ENCODE peak calls at places on chromosomes 13 and 19, in six cellular contexts. G is T-helper 1 cell; A is stimulated activated CD4-positive, alpha-beta T cell treated with anti-CD3 and anti-CD28 coated beads, Interleukin-4, amount 100 ng/mL, for 4 hours; M is activated naive CD8-positive, alpha-beta T cell treated with anti-CD3 and anti-CD28 coated beads, Interleukin-2, amount 50 U/mL, for 24 hours; V is fibroblast of lung; I is activated naive CD4-positive, alpha-beta T cell treated with anti-CD3 and anti-CD28 coated beads for 36 hours. K is an unnamed sample.

GRCh38 chr19:1512671-1513491 is at the start of gene ADAMTSL5:
- DNase-seq in A (peak; percentile 55), I (peak; percentile 78), M (peak; percentile 81), G (peak; percentile 75), V (peak; percentile 50), K (no peak)

GRCh38 chr19:33241530-33242101 is 16.0 kb upstream of the SLC7A10 start:
- DNase-seq in I (no peak), A (peak; percentile 26), G (no peak), M (peak; percentile 31), V (no peak), K (no peak)

GRCh38 chr13:57925250-57925649 is 293.7 kb downstream of the PCDH17 start:
- DNase-seq in A (no peak), I (no peak), M (no peak), G (no peak), V (peak; percentile 4), K (no peak)

GRCh38 chr19:588093-588742 is 1.5 kb upstream of the HCN2 start:
- DNase-seq in V (peak; percentile 77), M (peak; percentile 76), A (peak; percentile 63), I (peak; percentile 82), G (peak; percentile 57), K (peak; percentile 91)

GRCh38 chr13:38045278-38046048 is 175.9 kb upstream of the TRPC4 start:
- DNase-seq in M (no peak), V (peak; percentile 46), I (no peak), G (no peak), A (no peak), K (no peak)

GRCh38 chr13:32284927-32285632 is 30.1 kb downstream of the ZAR1L start:
- DNase-seq in V (peak; percentile 65), I (no peak), M (no peak), A (no peak), G (no peak), K (no peak)

GRCh38 chr19:23002690-23003422 is at the start of gene ZNF728:
- DNase-seq in G (no peak), V (no peak), I (no peak), A (no peak), M (no peak), K (peak; percentile 27)

GRCh38 chr19:16846901-16847300 is 17.7 kb downstream of the SIN3B start:
- DNase-seq in M (no peak), I (no peak), G (no peak), V (no peak), A (no peak), K (no peak)

GRCh38 chr13:44050450-44051063 is 170.9 kb downstream of the LACC1 start:
- DNase-seq in G (no peak), A (no peak), V (peak; percentile 66), M (no peak), I (no peak), K (no peak)

GRCh38 chr13:112116187-112116950 is 49.4 kb downstream of the SOX1 start:
- DNase-seq in I (no peak), A (no peak), V (no peak), M (no peak), G (no peak), K (no peak)

GRCh38 chr13:41286370-41286769 is 23.0 kb upstream of the MTRF1 start:
- DNase-seq in A (no peak), M (no peak), I (no peak), G (no peak), V (no peak), K (no peak)

GRCh38 chr19:4581381-4582111 is 22.1 kb upstream of the SEMA6B start:
- DNase-seq in I (no peak), A (no peak), G (no peak), M (peak; percentile 26), V (no peak), K (no peak)

GRCh38 chr13:61795580-61795979 is 379.9 kb upstream of the PCDH20 start:
- DNase-seq in M (no peak), I (no peak), G (no peak), V (peak; percentile 34), A (no peak), K (no peak)

GRCh38 chr13:105979586-105979985 is 555.9 kb downstream of the EFNB2 start:
- DNase-seq in G (no peak), I (no peak), M (no peak), V (no peak), A (no peak), K (no peak)

GRCh38 chr19:12751635-12752034 is at the start of gene BEST2:
- DNase-seq in M (no peak), G (no peak), A (no peak), V (no peak), I (no peak), K (no peak)

GRCh38 chr13:33544308-33544707 is 258.8 kb upstream of the STARD13 start:
- DNase-seq in G (no peak), V (no peak), A (no peak), M (no peak), I (no peak), K (no peak)

GRCh38 chr13:109749365-109749764 is 37.0 kb downstream of the IRS2 start:
- DNase-seq in V (no peak), G (no peak), M (no peak), I (no peak), A (no peak), K (no peak)